ENCODE peak calls at places on chromosomes 4 and X, in four cellular contexts. B, E, A and K are unnamed samples.

GRCh38 chrX:143437439-143437838 is 79.8 kb downstream of the SPANXN3 start:
- DNase-seq in E (no peak), B (peak), A (peak), K (no peak)

GRCh38 chr4:72505314-72505744 is 63.7 kb downstream of the ADAMTS3 start:
- DNase-seq in A (peak), B (peak), E (peak), K (peak)

GRCh38 chrX:22698151-22698550 is 301.6 kb upstream of the DDX53 start:
- DNase-seq in A (no peak), B (no peak), E (no peak), K (no peak)

GRCh38 chrX:151370906-151371305 is 26.1 kb upstream of the VMA21 start:
- DNase-seq in E (peak), A (peak), B (peak), K (peak)

GRCh38 chrX:43508694-43509093 is 147.4 kb upstream of the MAOA start:
- DNase-seq in E (no peak), A (no peak), B (no peak), K (no peak)

GRCh38 chr4:95129708-95130343 is 372.1 kb downstream of the BMPR1B start:
- DNase-seq in A (peak), B (no peak), E (no peak), K (no peak)

GRCh38 chrX:142043196-142043595 is 139.5 kb downstream of the MAGEC1 start:
- DNase-seq in E (no peak), B (no peak), A (no peak), K (no peak)

GRCh38 chrX:154401045-154401799 is 3.0 kb downstream of the RPL10 start:
- DNase-seq in B (no peak), A (no peak), E (peak), K (no peak)

GRCh38 chr4:189974056-189974455 is 33.4 kb downstream of the FRG1 start:
- DNase-seq in E (peak), A (no peak), B (peak), K (no peak)

GRCh38 chrX:105179644-105180043 is 40.9 kb downstream of the TEX13A start:
- DNase-seq in A (no peak), E (no peak), B (no peak), K (no peak)

GRCh38 chr4:108171541-108172230 is 3.0 kb upstream of the LEF1 start:
- DNase-seq in E (no peak), B (no peak), A (no peak), K (peak)

DNA sequence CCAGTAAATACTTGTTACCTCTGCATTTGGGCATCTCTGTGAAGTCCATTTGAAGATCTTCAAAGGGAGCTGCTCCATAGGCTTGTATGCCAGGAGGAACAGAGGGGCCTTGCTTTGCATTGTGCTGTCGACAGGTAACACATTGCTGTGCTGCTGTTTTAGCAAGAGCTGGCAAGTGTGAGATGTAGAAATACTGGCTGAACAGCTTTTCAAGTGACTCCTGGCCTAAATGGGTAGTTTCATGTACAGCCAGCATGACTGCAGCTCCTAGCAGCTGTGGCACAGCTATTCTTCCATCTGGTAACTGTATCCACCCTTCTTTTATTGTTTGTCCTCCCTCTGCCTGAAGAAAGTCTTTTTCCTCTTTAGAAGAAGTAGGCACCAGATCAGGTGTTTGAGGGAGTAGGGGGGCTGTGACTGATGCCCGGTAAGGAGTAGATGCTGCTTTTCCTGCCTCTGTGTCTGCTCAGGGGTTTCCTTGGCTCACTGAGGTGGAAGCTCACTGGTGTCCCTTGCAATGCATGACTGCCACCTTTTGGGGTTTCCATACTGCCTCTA is 965.3 kb downstream of the CCSER1 start:
- DNase-seq in B (no peak), E (no peak), A (no peak), K (no peak)
- TF ChIP-seq ELF4 in B (no peak), E (no peak), A (no peak), K (no peak)

DNA sequence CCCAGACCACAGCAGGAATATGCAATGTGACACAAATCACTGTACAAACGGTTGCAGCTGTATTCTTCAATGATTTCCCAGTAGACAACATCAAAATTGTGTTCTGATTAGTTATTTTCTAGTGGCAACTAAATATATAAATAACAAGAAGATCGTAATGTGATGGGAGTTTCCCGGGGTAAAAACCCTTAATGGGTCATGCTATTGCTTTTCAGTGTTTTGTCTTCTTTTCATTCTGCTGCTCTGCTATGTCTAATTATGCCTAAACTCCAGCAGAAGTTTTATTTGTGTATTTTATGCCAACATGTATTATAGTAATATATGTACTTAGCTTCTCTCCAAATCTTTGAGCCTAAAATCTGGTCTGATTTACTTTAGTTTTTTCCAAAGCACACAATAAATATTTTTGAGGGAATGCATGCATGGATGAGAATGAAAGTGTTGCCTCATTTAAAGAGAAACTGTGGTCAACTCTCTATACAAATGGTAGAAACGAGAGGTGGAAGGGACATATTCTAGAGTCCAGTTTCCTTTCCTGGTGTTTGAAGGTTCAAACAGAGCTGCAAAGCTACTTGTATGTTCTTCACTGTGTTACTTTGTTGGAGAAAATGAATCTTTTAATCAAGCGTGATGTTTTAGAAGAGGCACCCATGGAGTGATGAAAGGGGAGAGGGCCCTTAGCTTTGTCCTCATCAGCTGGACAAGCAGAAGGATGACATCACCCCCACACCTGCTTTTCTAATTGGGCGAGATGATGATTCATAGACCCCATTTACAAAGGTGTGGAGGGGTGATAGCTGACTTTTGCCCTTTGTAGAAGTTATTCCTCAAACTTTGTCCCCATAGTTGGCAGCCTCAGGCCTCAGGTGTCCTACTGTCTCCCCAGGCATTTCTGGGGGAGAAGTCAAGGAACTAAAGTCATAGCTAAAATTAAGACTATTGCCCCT is 129.7 kb downstream of the FRAS1 start:
- DNase-seq in B (no peak), A (no peak), E (no peak), K (no peak)
- TF ChIP-seq ELF4 in B (no peak), A (no peak), E (no peak), K (no peak)

GRCh38 chr4:2807571-2807970 is 14.7 kb downstream of the SH3BP2 start:
- DNase-seq in E (no peak), B (no peak), A (no peak), K (no peak)

GRCh38 chr4:2804973-2805501 is 12.2 kb downstream of the SH3BP2 start:
- DNase-seq in B (no peak), E (no peak), A (no peak), K (no peak)

GRCh38 chr4:2808001-2808400 is 15.1 kb downstream of the SH3BP2 start:
- DNase-seq in A (no peak), B (no peak), E (no peak), K (no peak)

GRCh38 chr4:2805712-2806391 is 13.0 kb downstream of the SH3BP2 start:
- DNase-seq in B (no peak), A (no peak), E (no peak), K (no peak)

DNA sequence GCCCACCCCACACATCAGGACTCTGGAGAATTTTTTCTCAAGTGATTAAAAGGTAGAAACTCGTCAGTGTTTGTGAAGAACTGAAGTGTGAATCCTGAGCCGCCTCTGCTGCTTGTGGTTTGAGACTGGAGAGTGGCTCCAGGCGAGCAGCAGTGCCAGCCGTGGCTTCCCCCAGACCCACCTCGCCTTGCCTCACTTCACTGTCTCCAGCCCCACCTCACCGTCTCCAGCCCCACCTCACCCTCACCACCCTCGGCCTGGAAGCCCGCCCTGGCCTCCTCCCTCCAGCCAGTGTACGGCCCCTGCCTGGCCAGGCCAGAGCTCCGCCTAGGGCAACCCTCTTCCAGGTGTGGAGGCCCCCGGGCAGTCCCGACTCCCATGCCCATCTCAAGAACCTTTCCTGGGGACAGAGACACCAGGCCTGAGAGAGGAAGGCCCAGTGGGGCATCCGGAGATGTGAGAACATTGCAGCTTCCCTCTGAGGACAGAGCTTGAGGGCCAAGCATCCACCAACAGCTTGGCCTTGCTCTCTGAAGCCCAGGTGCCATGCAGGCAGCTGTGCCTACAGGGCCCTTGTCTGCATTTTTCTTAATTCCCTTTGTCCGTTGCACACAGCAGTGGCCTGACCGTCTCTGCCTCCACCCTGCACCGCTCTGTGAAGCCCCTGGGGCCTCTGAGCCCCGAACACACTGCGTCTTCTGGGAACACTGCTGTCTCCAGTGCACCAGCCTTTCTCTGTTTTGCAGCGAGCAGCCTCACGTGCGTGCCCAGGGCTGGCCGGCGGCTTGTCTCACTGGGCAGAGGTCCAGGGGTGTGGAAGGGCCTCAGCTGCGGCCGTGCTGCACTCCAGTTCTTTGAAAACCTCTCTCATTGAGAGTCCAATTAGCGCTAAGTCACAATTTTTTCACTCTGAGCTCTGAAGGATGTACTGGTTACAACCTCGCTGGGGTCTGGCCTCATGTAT is 13.8 kb downstream of the SH3BP2 start:
- DNase-seq in E (no peak), B (no peak), A (no peak), K (no peak)
- TF ChIP-seq ELF4 in E (no peak), B (no peak), A (no peak), K (no peak)

GRCh38 chr4:13092702-13093101 is 391.4 kb downstream of the RAB28 start:
- DNase-seq in E (no peak), B (no peak), A (no peak), K (no peak)

GRCh38 chr4:13089659-13089998 is 394.5 kb downstream of the RAB28 start:
- DNase-seq in E (no peak), A (no peak), B (no peak), K (no peak)

GRCh38 chr4:13093170-13093569 is 391.0 kb downstream of the RAB28 start:
- DNase-seq in A (no peak), B (no peak), E (no peak), K (no peak)

GRCh38 chr4:13087041-13087440 is 397.1 kb downstream of the RAB28 start:
- DNase-seq in A (no peak), B (no peak), E (no peak), K (no peak)

DNA sequence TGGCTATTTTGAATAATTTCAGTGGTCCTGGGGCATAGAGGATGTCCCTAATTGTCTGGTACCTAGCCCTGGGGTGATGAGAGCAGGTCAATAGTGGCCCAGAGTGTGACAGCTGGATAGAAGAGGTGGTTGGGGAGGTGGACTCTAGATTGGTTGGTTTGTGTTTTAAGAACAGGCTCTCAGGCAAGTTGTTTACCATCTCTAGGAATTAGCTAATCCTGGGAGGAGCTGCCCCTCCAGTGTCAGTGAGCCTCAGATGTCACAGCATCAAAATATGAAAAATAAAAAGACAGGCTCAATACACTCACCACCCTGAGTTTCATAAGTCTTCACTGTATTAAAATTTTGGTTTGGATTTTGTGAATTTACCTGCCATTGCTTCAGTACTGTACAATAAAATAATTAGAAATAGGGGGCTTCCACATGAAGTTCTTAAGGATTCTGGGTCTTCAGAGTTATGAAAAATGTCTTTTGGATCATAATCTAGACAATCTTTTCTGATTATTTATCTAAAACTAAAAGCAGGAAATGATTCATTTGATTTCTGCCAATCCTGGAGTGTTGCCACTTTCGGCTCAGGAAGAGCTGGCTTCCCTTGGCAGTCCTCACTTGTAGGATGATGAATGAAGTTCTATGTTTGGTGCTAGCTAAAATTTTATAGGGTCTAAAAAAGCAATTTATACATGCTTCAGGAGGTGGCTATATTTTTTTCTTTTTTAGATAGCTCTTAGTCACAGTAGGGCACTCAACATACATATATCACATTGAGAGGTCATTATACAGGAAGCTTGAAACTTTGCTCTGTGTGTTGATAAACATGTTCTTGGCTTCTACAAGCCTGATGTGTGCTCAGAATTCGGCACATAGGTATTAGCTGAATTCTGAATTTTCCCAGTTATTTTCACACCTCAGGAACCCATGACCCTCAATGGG is 395.1 kb downstream of the RAB28 start:
- DNase-seq in A (no peak), E (no peak), B (no peak), K (no peak)
- TF ChIP-seq ELF4 in A (no peak), E (no peak), B (no peak), K (no peak)

DNA sequence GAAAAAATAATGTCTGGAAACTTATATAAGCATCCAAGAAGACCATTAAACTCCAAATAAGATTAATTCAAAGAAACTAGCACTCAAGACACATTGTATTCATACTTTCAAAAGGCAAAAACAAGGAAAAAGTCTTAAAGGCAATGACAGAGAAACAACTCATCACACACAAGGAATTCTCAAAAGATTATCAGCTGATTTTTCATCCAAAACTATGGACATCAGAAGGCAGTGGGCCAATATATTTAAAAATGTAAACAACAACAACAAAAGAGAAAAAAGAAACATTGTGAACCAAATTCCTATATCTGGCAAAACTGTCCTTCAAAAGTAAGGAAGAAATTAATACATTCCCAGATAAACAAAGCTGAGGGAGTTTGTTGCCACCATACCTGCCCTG is 711.4 kb upstream of the GALNTL6 start:
- DNase-seq in A (no peak), E (no peak), B (no peak), K (no peak)
- TF ChIP-seq ELF4 in A (no peak), E (no peak), B (no peak), K (no peak)

GRCh38 chr4:38193464-38193863 is 233.3 kb downstream of the PTTG2 start:
- DNase-seq in A (no peak), E (no peak), B (no peak), K (no peak)
- TF ChIP-seq ELF4 in A (no peak), E (no peak), B (no peak), K (no peak)

GRCh38 chrX:121649414-121649813 is 602.0 kb downstream of the GLUD2 start:
- DNase-seq in E (no peak), B (no peak), A (no peak), K (no peak)
- TF ChIP-seq ELF4 in E (no peak), B (no peak), A (no peak), K (no peak)